ENCODE peak calls at places on chromosomes 5 and 9, in eight cellular contexts. D, H, C, U, J, B, L and Q are unnamed samples.

GRCh38 chr9:127742435-127743088 is 7.5 kb upstream of the TOR2A start:
- DNase-seq in H (peak), C (no peak), D (peak), L (peak), B (no peak), J (peak), U (no peak), Q (no peak)

GRCh38 chr9:127751269-127752054 is 16.4 kb upstream of the TOR2A start:
- DNase-seq in U (no peak), H (no peak), J (no peak), L (no peak), D (no peak), B (peak), C (peak), Q (no peak)

GRCh38 chr9:91515074-91515687 is 91.5 kb upstream of the NFIL3 start:
- DNase-seq in D (peak), H (no peak), C (peak), J (peak), U (no peak), B (peak), L (peak), Q (peak)

GRCh38 chr9:112761912-112762651 is 11.5 kb downstream of the SNX30 start:
- DNase-seq in D (no peak), C (no peak), U (no peak), J (peak), H (no peak), L (no peak), B (no peak), Q (no peak)

GRCh38 chr5:126877011-126877410 is 100.1 kb downstream of the LMNB1 start:
- DNase-seq in L (no peak), B (no peak), U (no peak), D (no peak), H (no peak), C (no peak), J (no peak), Q (no peak)

GRCh38 chr5:72109051-72109411 is 1.8 kb downstream of the MAP1B start:
- DNase-seq in L (no peak), C (no peak), B (no peak), D (no peak), J (no peak), H (no peak), U (no peak), Q (no peak)

GRCh38 chr9:76576344-76576743 is 117.4 kb downstream of the GCNT1 start:
- DNase-seq in U (no peak), L (peak), C (peak), D (no peak), H (no peak), B (peak), J (peak), Q (peak)

GRCh38 chr5:165057156-165057555 is 1551.7 kb downstream of the MAT2B start:
- DNase-seq in D (no peak), B (no peak), H (no peak), U (no peak), C (no peak), L (no peak), J (no peak), Q (no peak)

GRCh38 chr9:22036866-22037626 is 27.9 kb upstream of the CDKN2B start:
- DNase-seq in L (no peak), U (no peak), C (peak), J (peak), B (peak), D (no peak), H (no peak), Q (no peak)